ENCODE peak calls at places on chromosomes 3 and 15, in seven cellular contexts. L is mesenchymal stem cell; F is PC-3; T is CD4-positive, alpha-beta memory T cell; P is body of pancreas; O is GM12864; U is HL-60. Y is an unnamed sample.
A peak's percentile ranks its signal among the peaks of the same experiment; 100 is the strongest.

GRCh38 chr15:63366451-63366850 is 15.2 kb downstream of the CA12 start:
- DNase-seq in O (no peak), T (no peak), L (no peak), U (no peak), F (no peak), P (no peak), Y (peak; percentile 51)

GRCh38 chr3:57085211-57085610 is 24.7 kb downstream of the SPATA12 start:
- DNase-seq in P (no peak), O (no peak), U (no peak), F (no peak), L (no peak), T (no peak), Y (no peak)

GRCh38 chr3:193938613-193939012 is 197.3 kb upstream of the HES1 start:
- DNase-seq in U (no peak), F (no peak), L (no peak), T (no peak), P (no peak), O (no peak), Y (no peak)

GRCh38 chr3:129016725-129017530 is 15.8 kb downstream of the EFCC1 start:
- DNase-seq in L (peak; percentile 46), P (no peak), U (no peak), T (peak; percentile 80), O (peak; percentile 43), F (no peak), Y (no peak)

GRCh38 chr3:63993653-63994079 is 29.6 kb downstream of the PSMD6 start:
- DNase-seq in T (peak; percentile 67), P (peak; percentile 84), F (peak; percentile 64), L (peak; percentile 83), O (peak; percentile 3), U (peak; percentile 35), Y (no peak)

GRCh38 chr15:100400996-100401395 is 59.2 kb upstream of the ADAMTS17 start:
- DNase-seq in U (no peak), L (no peak), F (no peak), P (no peak), O (no peak), T (no peak), Y (no peak)

GRCh38 chr15:50735156-50735555 is 30.4 kb downstream of the SPPL2A start:
- DNase-seq in P (no peak), T (no peak), U (no peak), L (no peak), F (no peak), O (no peak), Y (no peak)

GRCh38 chr3:172522871-172523818 is at the start of gene TNFSF10:
- DNase-seq in O (peak; percentile 74), L (peak; percentile 15), U (peak; percentile 61), T (peak; percentile 76), P (peak; percentile 83), F (peak; percentile 43), Y (no peak)

GRCh38 chr15:101038327-101039003 is 119.3 kb downstream of the LRRK1 start:
- DNase-seq in T (no peak), O (no peak), L (no peak), F (no peak), U (no peak), P (no peak), Y (no peak)

GRCh38 chr3:62622553-62623174 is 249.3 kb upstream of the FEZF2 start:
- DNase-seq in T (peak; percentile 0), O (peak; percentile 15), L (peak; percentile 64), F (peak; percentile 65), P (peak; percentile 6), U (no peak), Y (no peak)

GRCh38 chr3:150114873-150115570 is 144.3 kb upstream of the PFN2 start:
- DNase-seq in T (no peak), U (no peak), L (peak; percentile 59), O (peak; percentile 31), F (peak; percentile 30), P (no peak), Y (no peak)

GRCh38 chr15:27656296-27656987 is 442.7 kb downstream of the OCA2 start:
- DNase-seq in P (no peak), O (no peak), L (no peak), T (no peak), F (no peak), U (no peak), Y (no peak)

GRCh38 chr15:92091155-92091734 is 237.7 kb downstream of the SLCO3A1 start:
- DNase-seq in O (no peak), F (peak; percentile 54), L (no peak), T (no peak), P (peak; percentile 49), U (no peak), Y (no peak)

GRCh38 chr15:65094294-65094995 is 17.9 kb downstream of the KBTBD13 start:
- DNase-seq in U (no peak), P (no peak), L (no peak), T (no peak), F (no peak), O (no peak), Y (no peak)

GRCh38 chr15:35741395-35741794 is 195.4 kb upstream of the DPH6 start:
- DNase-seq in P (no peak), T (no peak), O (no peak), U (no peak), F (no peak), L (no peak), Y (no peak)

GRCh38 chr3:414063-414462 is 217.5 kb downstream of the CHL1 start:
- DNase-seq in T (no peak), P (no peak), F (peak; percentile 57), L (peak; percentile 7), O (peak; percentile 5), U (no peak), Y (no peak)

GRCh38 chr15:88833688-88834087 is 30.5 kb downstream of the ACAN start:
- DNase-seq in L (no peak), O (no peak), U (no peak), F (no peak), P (no peak), T (no peak), Y (no peak)
- H3K4me3 ChIP-seq in L (no peak overlapping the region), O (no peak overlapping the region), U (no peak overlapping the region), F (no peak overlapping the region), P (no peak overlapping the region), T (no peak overlapping the region), Y (no peak overlapping the region)

DNA sequence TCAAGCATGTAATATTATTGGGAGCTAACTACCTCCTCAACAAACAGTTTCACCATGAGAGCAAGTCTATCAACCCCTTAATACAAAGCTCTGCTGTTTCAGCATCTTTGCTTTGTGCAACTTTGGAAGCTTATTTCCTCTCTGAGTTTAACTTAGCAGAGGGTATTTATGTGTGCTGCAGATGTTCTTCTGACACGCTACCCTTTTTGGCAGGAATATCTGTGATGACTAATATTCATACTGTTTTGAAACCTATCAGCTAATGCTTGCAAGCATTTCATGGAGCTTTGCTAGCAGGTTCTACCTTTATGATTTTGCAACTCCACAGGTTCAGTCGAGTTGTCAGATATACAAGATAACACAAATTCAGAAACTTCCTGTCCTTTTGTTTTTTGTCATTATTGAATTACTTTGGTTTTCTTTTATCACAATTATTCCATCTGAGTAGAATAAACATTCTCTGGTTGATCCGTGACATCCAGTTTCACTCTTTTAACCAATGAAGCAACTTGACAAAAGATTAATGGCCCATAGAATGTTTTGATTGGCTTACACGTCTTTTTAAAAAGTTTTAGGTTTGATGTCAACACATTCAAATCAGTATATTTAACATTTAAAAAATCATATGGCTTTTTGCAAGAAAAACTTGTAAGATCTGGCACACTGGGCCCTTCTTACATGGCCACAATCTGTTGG is 1.7 kb upstream of the SLC9A9 start:
- DNase-seq in U (no peak), F (peak; percentile 52), P (no peak), T (peak; percentile 10), O (no peak), L (peak; percentile 82), Y (peak; percentile 70)
- H3K4me3 ChIP-seq in U (no peak overlapping the region), F (no peak overlapping the region), P (no peak overlapping the region), T (no peak overlapping the region), O (no peak overlapping the region), L (no peak overlapping the region), Y (no peak overlapping the region)

GRCh38 chr15:41773729-41774061 is 589 bp upstream of the MAPKBP1 start:
- DNase-seq in L (no peak), T (no peak), F (no peak), P (no peak), U (no peak), O (no peak), Y (no peak)

GRCh38 chr15:41774873-41775417 is 661 bp downstream of the MAPKBP1 start:
- DNase-seq in P (no peak), T (no peak), U (no peak), F (no peak), L (no peak), O (no peak), Y (no peak)

GRCh38 chr15:41774062-41774872 is at the start of gene MAPKBP1:
- DNase-seq in F (peak; percentile 98), T (peak; percentile 99), L (peak; percentile 99), U (peak; percentile 98), P (peak; percentile 99), O (peak; percentile 94), Y (peak; percentile 91)

GRCh38 chr15:41773332-41773728 is 954 bp upstream of the MAPKBP1 start:
- DNase-seq in L (no peak), O (no peak), P (no peak), U (peak; percentile 7), T (no peak), F (no peak), Y (no peak)

GRCh38 chr15:41772720-41773331 is 1.5 kb upstream of the MAPKBP1 start:
- DNase-seq in P (peak; percentile 71), L (peak; percentile 85), U (peak; percentile 68), O (peak; percentile 49), T (peak; percentile 76), F (peak; percentile 84), Y (no peak)
- H3K4me3 ChIP-seq in P (no peak overlapping the region), L (no peak overlapping the region), U (peak overlapping the region; percentile 41), O (peak overlapping the region; percentile 77), T (no peak overlapping the region), F (no peak overlapping the region), Y (no peak overlapping the region)

GRCh38 chr3:27483117-27484001 is 825 bp downstream of the SLC4A7 start:
- DNase-seq in L (peak; percentile 78), O (peak; percentile 65), F (peak; percentile 66), P (peak; percentile 46), U (peak; percentile 57), T (peak; percentile 45), Y (peak; percentile 32)
- H3K4me3 ChIP-seq in L (peak overlapping the region; percentile 100), O (peak overlapping the region; percentile 93), F (peak overlapping the region; percentile 88), P (peak overlapping the region; percentile 73), U (peak overlapping the region; percentile 85), T (peak overlapping the region; percentile 88), Y (peak overlapping the region; percentile 91)